ENCODE peak calls at places on chromosomes 5 and 9, in seven cellular contexts. One of them, this sample, is unnamed.

GRCh38 chr9:95505676-95506437 is 10.9 kb downstream of the PTCH1 start:
- DNase-seq in aorta: peak
- DNase-seq in anterior cingulate cortex: peak
- DNase-seq in dorsolateral prefrontal cortex: peak
- DNase-seq in HTR-8/SVneo: no peak
- DNase-seq in Peyer's patch: peak
- DNase-seq in AG04450: no peak
- DNase-seq in this sample: peak

GRCh38 chr9:119986205-119986604 is 593.8 kb downstream of the CDK5RAP2 start:
- DNase-seq in AG04450: no peak
- DNase-seq in aorta: no peak
- DNase-seq in HTR-8/SVneo: no peak
- DNase-seq in dorsolateral prefrontal cortex: no peak
- DNase-seq in anterior cingulate cortex: no peak
- DNase-seq in Peyer's patch: no peak
- DNase-seq in this sample: no peak

GRCh38 chr5:30866142-30866541 is 327.3 kb upstream of the CDH6 start:
- DNase-seq in anterior cingulate cortex: no peak
- DNase-seq in dorsolateral prefrontal cortex: no peak
- DNase-seq in AG04450: no peak
- DNase-seq in HTR-8/SVneo: no peak
- DNase-seq in aorta: no peak
- DNase-seq in Peyer's patch: no peak
- DNase-seq in this sample: no peak

GRCh38 chr5:32506251-32506661 is 61.7 kb upstream of the ZFR start:
- DNase-seq in anterior cingulate cortex: peak
- DNase-seq in aorta: no peak
- DNase-seq in AG04450: no peak
- DNase-seq in dorsolateral prefrontal cortex: no peak
- DNase-seq in Peyer's patch: no peak
- DNase-seq in HTR-8/SVneo: no peak
- DNase-seq in this sample: no peak

GRCh38 chr5:80853413-80853812 is 106.8 kb upstream of the RASGRF2 start:
- DNase-seq in dorsolateral prefrontal cortex: no peak
- DNase-seq in anterior cingulate cortex: no peak
- DNase-seq in AG04450: no peak
- DNase-seq in aorta: no peak
- DNase-seq in Peyer's patch: no peak
- DNase-seq in HTR-8/SVneo: no peak
- DNase-seq in this sample: no peak

GRCh38 chr9:2355594-2355993 is 266.0 kb upstream of the VLDLR start:
- DNase-seq in aorta: no peak
- DNase-seq in dorsolateral prefrontal cortex: no peak
- DNase-seq in Peyer's patch: no peak
- DNase-seq in anterior cingulate cortex: no peak
- DNase-seq in AG04450: no peak
- DNase-seq in HTR-8/SVneo: no peak
- DNase-seq in this sample: no peak

GRCh38 chr9:129281506-129282145 is 103.6 kb upstream of the IER5L start:
- DNase-seq in dorsolateral prefrontal cortex: no peak
- DNase-seq in Peyer's patch: peak
- DNase-seq in AG04450: no peak
- DNase-seq in aorta: peak
- DNase-seq in HTR-8/SVneo: no peak
- DNase-seq in anterior cingulate cortex: no peak
- DNase-seq in this sample: no peak

GRCh38 chr5:156824800-156825199 is 25.3 kb upstream of the PPP1R2B start:
- DNase-seq in anterior cingulate cortex: no peak
- DNase-seq in HTR-8/SVneo: no peak
- DNase-seq in aorta: no peak
- DNase-seq in Peyer's patch: no peak
- DNase-seq in dorsolateral prefrontal cortex: no peak
- DNase-seq in AG04450: peak
- DNase-seq in this sample: peak

GRCh38 chr5:86679529-86679928 is 61.8 kb downstream of the COX7C start:
- DNase-seq in HTR-8/SVneo: peak
- DNase-seq in anterior cingulate cortex: peak
- DNase-seq in AG04450: peak
- DNase-seq in aorta: no peak
- DNase-seq in dorsolateral prefrontal cortex: no peak
- DNase-seq in Peyer's patch: peak
- DNase-seq in this sample: peak

GRCh38 chr5:139215176-139215975 is 17.2 kb upstream of the SIL1 start:
- DNase-seq in AG04450: no peak
- DNase-seq in aorta: no peak
- DNase-seq in HTR-8/SVneo: no peak
- DNase-seq in Peyer's patch: no peak
- DNase-seq in dorsolateral prefrontal cortex: no peak
- DNase-seq in anterior cingulate cortex: peak
- DNase-seq in this sample: no peak

GRCh38 chr9:74960548-74960947 is 7.8 kb upstream of the C9orf40 start:
- DNase-seq in aorta: no peak
- DNase-seq in AG04450: peak
- DNase-seq in Peyer's patch: peak
- DNase-seq in dorsolateral prefrontal cortex: no peak
- DNase-seq in HTR-8/SVneo: no peak
- DNase-seq in anterior cingulate cortex: no peak
- DNase-seq in this sample: peak

GRCh38 chr9:123957168-123957721 is 27.3 kb upstream of the DENND1A start:
- DNase-seq in anterior cingulate cortex: no peak
- DNase-seq in AG04450: no peak
- DNase-seq in Peyer's patch: no peak
- DNase-seq in HTR-8/SVneo: no peak
- DNase-seq in dorsolateral prefrontal cortex: no peak
- DNase-seq in aorta: no peak
- DNase-seq in this sample: no peak

GRCh38 chr5:91699429-91699828 is 316.3 kb upstream of the ARRDC3 start:
- DNase-seq in HTR-8/SVneo: no peak
- DNase-seq in aorta: no peak
- DNase-seq in anterior cingulate cortex: no peak
- DNase-seq in AG04450: no peak
- DNase-seq in dorsolateral prefrontal cortex: no peak
- DNase-seq in Peyer's patch: no peak
- DNase-seq in this sample: no peak

GRCh38 chr5:89936576-89936975 is 473.0 kb downstream of the CETN3 start:
- DNase-seq in aorta: no peak
- DNase-seq in anterior cingulate cortex: no peak
- DNase-seq in dorsolateral prefrontal cortex: no peak
- DNase-seq in Peyer's patch: no peak
- DNase-seq in HTR-8/SVneo: no peak
- DNase-seq in AG04450: no peak
- DNase-seq in this sample: no peak

This sample was measured in NCI-H460.